ENCODE peak calls at places on chromosomes 2 and 18, in nine cellular contexts. M is sigmoid colon, L is A549, I is prostate gland, Y is endothelial cell of umbilical vein, U is IMR-90, R is K562, W is gastrocnemius medialis, S is transverse colon. E is an unnamed sample.

GRCh38 chr2:8753609-8754008 is 71.8 kb downstream of the ID2 start:
- DNase-seq in U (no peak), R (no peak), S (no peak), L (no peak), M (no peak), W (no peak), I (no peak), Y (no peak), E (no peak)

GRCh38 chr2:224024270-224024669 is 14.8 kb downstream of the SERPINE2 start:
- DNase-seq in I (no peak), M (no peak), S (no peak), U (no peak), L (no peak), R (no peak), Y (no peak), W (no peak), E (no peak)

GRCh38 chr2:216773072-216773471 is 77.7 kb upstream of the IGFBP5 start:
- DNase-seq in U (no peak), L (no peak), I (no peak), M (peak), R (peak), W (peak), Y (no peak), S (no peak), E (no peak)

GRCh38 chr2:105655244-105655643 is 89.5 kb upstream of the NCK2 start:
- DNase-seq in M (no peak), W (no peak), S (no peak), Y (no peak), I (no peak), U (no peak), L (no peak), R (no peak), E (no peak)

GRCh38 chr18:13611058-13611615 is 115.2 kb downstream of the FAM210A start:
- DNase-seq in M (peak), Y (peak), L (no peak), I (no peak), U (peak), R (no peak), W (peak), S (peak), E (no peak)

GRCh38 chr18:6629635-6630140 is 99.8 kb upstream of the ARHGAP28 start:
- DNase-seq in I (no peak), W (no peak), L (peak), M (no peak), U (peak), Y (no peak), S (no peak), R (no peak), E (no peak)

GRCh38 chr2:1032030-1032429 is 81.4 kb downstream of the SNTG2 start:
- DNase-seq in I (no peak), W (no peak), Y (no peak), M (no peak), L (no peak), S (no peak), R (no peak), U (no peak), E (peak)

GRCh38 chr18:24704921-24705620 is 244.6 kb downstream of the HRH4 start:
- DNase-seq in M (no peak), U (peak), Y (no peak), W (no peak), L (no peak), R (no peak), I (no peak), S (no peak), E (no peak)

GRCh38 chr18:46531472-46531871 is 125.5 kb downstream of the LOXHD1 start:
- DNase-seq in U (no peak), R (no peak), W (no peak), S (no peak), M (no peak), I (no peak), L (no peak), Y (no peak), E (no peak)

GRCh38 chr2:102082591-102083586 is 59.7 kb upstream of the IL1R1 start:
- DNase-seq in M (peak), U (peak), W (peak), R (peak), Y (peak), L (peak), S (no peak), I (no peak), E (no peak)

GRCh38 chr2:127153691-127154158 is 46.8 kb upstream of the BIN1 start:
- DNase-seq in R (no peak), Y (peak), S (no peak), M (peak), I (no peak), W (peak), U (peak), L (peak), E (peak)

GRCh38 chr2:149645391-149645790 is 57.8 kb upstream of the MMADHC start:
- DNase-seq in R (no peak), M (no peak), W (no peak), I (no peak), Y (peak), U (peak), L (no peak), S (no peak), E (no peak)

GRCh38 chr18:34549367-34549766 is 160.7 kb upstream of the DTNA start:
- DNase-seq in U (no peak), I (no peak), L (no peak), W (no peak), R (no peak), Y (no peak), S (no peak), M (no peak), E (no peak)

GRCh38 chr2:230823264-230823964 is 41.3 kb upstream of the ITM2C start:
- DNase-seq in W (no peak), L (no peak), S (no peak), U (no peak), I (no peak), M (no peak), Y (no peak), R (no peak), E (no peak)

GRCh38 chr2:3457524-3458395 is 61.6 kb downstream of the ADI1 start:
- DNase-seq in Y (no peak), R (no peak), W (no peak), M (no peak), U (no peak), I (no peak), S (no peak), L (no peak), E (no peak)

GRCh38 chr2:96148410-96149217 is 3.4 kb upstream of the DUSP2 start:
- DNase-seq in R (peak), I (peak), M (peak), S (peak), Y (peak), L (peak), W (peak), U (peak), E (peak)

GRCh38 chr18:31203086-31203793 is 40.6 kb upstream of the DSC1 start:
- DNase-seq in S (peak), U (no peak), W (peak), R (peak), I (no peak), M (no peak), Y (no peak), L (no peak), E (no peak)

GRCh38 chr2:95362486-95362885 is 40.0 kb upstream of the FAHD2A start:
- DNase-seq in W (no peak), Y (no peak), L (no peak), U (no peak), S (no peak), R (no peak), M (peak), I (no peak), E (no peak)

GRCh38 chr2:15956230-15956629 is 15.9 kb downstream of the MYCN start:
- DNase-seq in I (no peak), S (no peak), R (no peak), M (no peak), W (no peak), Y (no peak), L (no peak), U (no peak), E (no peak)

GRCh38 chr2:55693181-55694125 is at the start of gene PNPT1:
- DNase-seq in L (peak), W (peak), Y (peak), M (peak), R (peak), I (peak), U (peak), S (peak), E (peak)
- TF ChIP-seq POLR2A in L (peak), W (peak), Y (peak), M (no peak), R (peak), I (peak), U (peak), S (peak), E (peak)

GRCh38 chr2:159573846-159574245 is 42.5 kb downstream of the BAZ2B start:
- DNase-seq in R (no peak), L (no peak), U (no peak), Y (no peak), W (no peak), S (no peak), M (no peak), I (no peak), E (no peak)
- TF ChIP-seq POLR2A in R (no peak), L (no peak), U (no peak), Y (no peak), W (no peak), S (no peak), M (no peak), I (no peak), E (no peak)

DNA sequence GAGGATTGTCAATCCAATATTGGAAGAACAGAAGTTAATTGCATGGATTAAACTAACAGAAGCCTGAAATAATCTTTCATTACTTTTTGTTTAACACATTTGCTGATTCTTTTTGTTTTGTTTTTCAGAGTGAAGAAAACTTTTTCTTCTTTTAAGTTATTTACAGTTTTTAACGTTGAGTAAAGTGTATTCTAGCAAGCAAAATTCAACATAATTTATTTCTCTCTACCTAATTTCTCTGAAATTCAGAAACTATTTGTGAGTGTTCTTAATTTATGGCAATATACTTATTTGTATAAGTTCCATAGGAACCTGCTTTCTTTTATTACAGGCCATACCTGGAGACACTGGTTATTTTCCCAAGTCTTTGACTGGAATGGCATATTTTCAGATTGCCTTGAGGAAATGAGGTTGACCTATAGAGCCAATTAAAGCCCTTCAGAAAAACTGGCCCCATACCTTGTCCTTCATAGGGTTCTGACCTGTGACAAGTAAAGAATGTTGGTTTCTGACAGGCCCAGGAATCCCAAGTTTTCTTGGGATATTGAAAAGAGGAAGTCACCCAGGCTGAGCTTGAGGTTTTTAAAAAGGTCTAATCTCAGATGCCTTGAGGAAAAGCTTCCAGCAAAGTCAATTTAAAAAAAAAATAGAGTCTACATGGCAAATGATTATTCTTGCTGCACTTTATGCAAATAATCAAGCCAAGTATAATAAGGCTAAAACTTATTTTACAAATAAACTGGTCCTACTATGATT is 26.8 kb upstream of the LIPG start:
- DNase-seq in S (no peak), W (no peak), Y (no peak), L (no peak), M (no peak), R (no peak), U (no peak), I (no peak), E (no peak)
- TF ChIP-seq POLR2A in S (no peak), W (no peak), Y (no peak), L (no peak), M (no peak), R (no peak), U (no peak), I (no peak), E (no peak)

GRCh38 chr2:69166812-69167468 is 154.0 kb downstream of the ANTXR1 start:
- DNase-seq in W (no peak), Y (no peak), L (no peak), M (no peak), R (no peak), I (no peak), U (no peak), S (no peak), E (no peak)
- TF ChIP-seq POLR2A in W (no peak), Y (no peak), L (no peak), M (no peak), R (no peak), I (no peak), U (no peak), S (no peak), E (no peak)